ENCODE peak calls at places on chromosomes 12 and 14, in ten cellular contexts. H is WTC11, O is K562, P is HCT116, D is NB4, W is A549, M is H1, I is endothelial cell of umbilical vein, K is HepG2, G is GM12878. C is an unnamed sample.

GRCh38 chr14:97851438-97851995 is 1054.3 kb downstream of the VRK1 start:
- DNase-seq in O (no peak), W (no peak), P (no peak), D (no peak), K (no peak), G (no peak), I (no peak), H (no peak), M (no peak), C (no peak)

GRCh38 chr12:51033457-51034089 is 7.4 kb upstream of the SLC11A2 start:
- DNase-seq in G (no peak), P (no peak), I (no peak), O (no peak), D (no peak), K (no peak), H (no peak), M (no peak), W (no peak), C (no peak)

GRCh38 chr14:35221462-35221861 is 70.7 kb upstream of the PSMA6 start:
- DNase-seq in W (no peak), K (no peak), P (no peak), M (no peak), H (no peak), D (no peak), G (no peak), I (no peak), O (no peak), C (no peak)

GRCh38 chr12:40209886-40210285 is 14.9 kb upstream of the LRRK2 start:
- DNase-seq in K (no peak), M (no peak), G (no peak), H (no peak), D (no peak), O (no peak), I (no peak), P (no peak), W (no peak), C (no peak)

GRCh38 chr14:103190731-103191130 is 67.5 kb downstream of the TNFAIP2 start:
- DNase-seq in G (no peak), D (no peak), K (no peak), H (no peak), M (no peak), W (no peak), I (no peak), P (no peak), O (no peak), C (no peak)

GRCh38 chr14:72752034-72752412 is 141.9 kb downstream of the DPF3 start:
- DNase-seq in D (peak), O (no peak), H (no peak), W (no peak), G (no peak), I (no peak), P (no peak), K (no peak), M (no peak), C (no peak)

GRCh38 chr12:110581951-110582285 is 1.2 kb downstream of the PPTC7 start:
- DNase-seq in H (no peak), W (no peak), P (no peak), G (no peak), D (no peak), I (no peak), K (no peak), M (no peak), O (peak), C (peak)

GRCh38 chr12:94405378-94406116 is 54.1 kb downstream of the CEP83 start:
- DNase-seq in W (no peak), H (no peak), M (no peak), I (no peak), G (peak), P (no peak), O (no peak), K (no peak), D (no peak), C (no peak)

GRCh38 chr12:29519585-29520182 is 22.2 kb upstream of the OVCH1 start:
- DNase-seq in I (peak), K (peak), M (no peak), D (peak), H (no peak), W (peak), O (peak), G (no peak), P (peak), C (peak)

GRCh38 chr12:129727100-129727499 is 176.7 kb downstream of the TMEM132D start:
- DNase-seq in I (no peak), M (no peak), D (no peak), H (no peak), O (no peak), K (no peak), P (no peak), W (no peak), G (no peak), C (no peak)

DNA sequence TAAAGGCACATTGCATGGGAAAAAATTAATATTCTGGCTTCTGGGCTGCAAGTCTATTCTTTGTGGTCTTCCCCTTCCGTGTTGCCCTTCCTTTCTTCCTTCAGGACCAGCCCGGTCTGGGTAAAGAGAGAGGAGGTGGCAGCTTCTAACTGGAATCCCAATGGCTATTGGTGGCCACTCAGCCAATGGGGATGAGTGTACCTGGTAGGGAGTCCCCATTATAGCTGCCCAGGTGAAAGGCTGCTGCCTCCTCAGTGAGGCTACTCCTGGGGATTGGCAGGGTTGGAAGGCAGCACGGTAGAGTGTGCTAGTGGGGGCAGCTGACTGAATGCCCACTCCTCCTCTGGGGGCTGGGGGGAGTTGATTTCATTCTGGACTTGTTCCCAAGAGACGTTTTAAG is 112.6 kb downstream of the RBM19 start:
- DNase-seq in K (no peak), H (no peak), D (no peak), P (no peak), M (no peak), I (no peak), G (no peak), O (no peak), W (no peak), C (no peak)
- TF ChIP-seq MAX in K (no peak), H (no peak), D (no peak), P (no peak), M (no peak), I (no peak), G (no peak), O (no peak), W (no peak), C (no peak)

GRCh38 chr12:24760162-24760561 is 188.7 kb downstream of the BCAT1 start:
- DNase-seq in D (no peak), K (peak), O (no peak), M (no peak), H (no peak), G (no peak), I (no peak), W (no peak), P (no peak), C (no peak)
- TF ChIP-seq MAX in D (no peak), K (no peak), O (no peak), M (no peak), H (no peak), G (no peak), I (no peak), W (no peak), P (no peak), C (no peak)

DNA sequence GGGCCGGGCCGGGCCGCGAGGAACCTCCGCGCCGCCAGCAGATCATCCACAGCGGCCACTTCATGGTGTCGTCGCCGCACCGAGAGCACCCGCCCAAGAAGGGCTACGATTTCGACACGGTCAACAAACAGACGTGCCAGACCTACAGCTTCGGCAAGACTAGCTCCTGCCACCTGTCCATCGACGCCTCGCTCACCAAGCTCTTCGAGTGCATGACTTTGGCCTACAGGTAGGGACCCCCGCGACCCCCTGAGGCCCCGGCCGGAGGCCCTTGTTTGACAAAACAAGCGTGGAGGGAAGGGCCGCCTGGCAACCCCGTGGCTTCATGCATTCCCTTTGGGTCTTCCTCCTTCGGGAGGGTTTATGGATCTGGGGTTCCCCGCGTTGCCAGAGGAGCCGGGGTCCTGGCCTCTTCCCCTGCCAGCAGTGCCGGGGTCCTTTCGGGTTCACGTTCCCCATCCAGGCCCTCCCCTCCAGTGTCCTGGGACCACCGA is 529 bp downstream of the MLXIP start:
- DNase-seq in I (peak), D (peak), O (peak), P (no peak), K (no peak), G (no peak), M (peak), W (no peak), H (no peak), C (peak)
- TF ChIP-seq MAX in I (no peak), D (peak), O (no peak), P (no peak), K (peak), G (no peak), M (peak), W (peak), H (peak), C (no peak)

GRCh38 chr14:38047518-38047917 is 160.2 kb upstream of the SSTR1 start:
- DNase-seq in O (no peak), G (no peak), P (no peak), W (no peak), I (peak), H (no peak), D (no peak), K (no peak), M (no peak), C (no peak)
- TF ChIP-seq MAX in O (no peak), G (no peak), P (no peak), W (no peak), I (no peak), H (no peak), D (no peak), K (no peak), M (no peak), C (no peak)

DNA sequence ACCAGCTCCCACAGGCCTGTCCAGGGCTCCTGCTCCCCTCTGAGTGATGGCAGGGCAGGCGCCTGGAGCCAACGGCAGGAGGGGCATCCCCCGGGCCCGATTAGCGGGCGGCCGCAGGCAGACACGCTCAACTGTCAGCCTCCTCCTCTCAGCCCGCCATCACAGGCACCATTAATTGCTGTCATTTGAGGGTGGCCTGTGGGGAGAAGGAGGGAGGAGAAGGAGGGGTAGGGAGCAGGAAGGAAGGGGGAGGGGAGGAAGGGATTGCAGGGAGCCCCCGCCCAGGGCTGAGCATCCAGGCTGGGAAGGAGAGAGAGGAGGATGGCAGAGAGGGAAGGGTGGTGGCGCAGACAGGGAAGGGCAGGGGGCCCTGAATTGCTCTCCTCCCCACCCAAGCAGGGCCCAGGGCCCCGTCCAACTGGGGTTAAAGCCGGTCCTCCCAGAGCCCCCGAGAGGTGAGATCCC is 36.1 kb downstream of the NCOR2 start:
- DNase-seq in O (no peak), I (no peak), M (no peak), P (no peak), W (no peak), K (no peak), G (no peak), D (no peak), H (no peak), C (peak)
- TF ChIP-seq MAX in O (no peak), I (no peak), M (no peak), P (no peak), W (no peak), K (no peak), G (no peak), D (no peak), H (no peak), C (no peak)

GRCh38 chr14:53151523-53151866 is 1.6 kb downstream of the DDHD1 start:
- DNase-seq in D (no peak), P (no peak), W (no peak), O (no peak), M (no peak), I (no peak), K (no peak), H (no peak), G (no peak), C (no peak)
- TF ChIP-seq MAX in D (no peak), P (peak), W (no peak), O (no peak), M (no peak), I (no peak), K (no peak), H (no peak), G (no peak), C (no peak)

DNA sequence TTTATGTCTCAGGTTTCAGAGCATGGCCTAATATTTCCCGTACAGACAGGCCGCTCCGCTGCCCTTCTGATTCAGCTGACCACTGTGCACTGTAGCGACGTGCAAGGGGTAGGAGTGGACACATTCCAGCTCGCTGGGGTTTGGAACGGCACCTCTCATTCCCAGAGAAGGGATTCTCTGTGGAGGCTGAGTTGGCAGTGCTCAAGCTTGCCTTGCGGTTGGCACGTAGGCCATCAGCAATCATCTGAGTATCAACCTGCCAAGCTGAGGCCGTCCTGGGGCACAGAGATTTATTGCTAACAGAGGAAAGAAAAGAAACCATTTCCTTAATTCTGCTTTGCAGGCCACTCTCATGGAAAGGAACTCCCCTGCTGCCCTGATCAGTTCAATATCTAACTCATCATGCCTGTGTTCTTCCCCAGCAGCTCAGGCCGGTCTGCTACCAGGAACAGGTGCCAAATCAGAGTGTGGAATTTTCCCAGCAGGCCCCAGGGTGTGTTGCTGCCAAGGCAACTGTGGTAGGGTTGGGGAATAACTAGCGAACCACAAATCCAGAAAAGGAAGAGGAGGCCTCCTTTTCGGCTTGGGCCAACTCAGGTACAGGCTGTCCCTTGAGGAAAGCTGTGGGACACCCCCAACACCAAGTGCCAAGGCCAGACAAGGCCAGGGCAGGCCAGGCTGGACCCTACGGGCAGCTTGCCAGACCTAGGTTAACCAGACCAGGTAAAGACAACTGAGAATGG is 92.5 kb downstream of the SSPN start:
- DNase-seq in G (no peak), O (no peak), P (no peak), W (no peak), M (no peak), H (no peak), I (no peak), D (no peak), K (no peak), C (no peak)
- TF ChIP-seq MAX in G (no peak), O (no peak), P (no peak), W (no peak), M (no peak), H (no peak), I (no peak), D (no peak), K (no peak), C (no peak)